ENCODE peak calls at places on chromosome 3, in four cellular contexts. One of them, this sample, is unnamed.

GRCh38 chr3:144129536-144130214 is 158.1 kb downstream of the DIPK2A start:
- DNase-seq in tibial nerve: no peak
- DNase-seq in dorsolateral prefrontal cortex: no peak
- DNase-seq in NB4: no peak
- DNase-seq in this sample: no peak

GRCh38 chr3:117910820-117911524 is 1123.7 kb downstream of the IGSF11 start:
- DNase-seq in tibial nerve: no peak
- DNase-seq in dorsolateral prefrontal cortex: no peak
- DNase-seq in NB4: no peak
- DNase-seq in this sample: no peak

GRCh38 chr3:194118920-194119319 is 17.0 kb upstream of the HES1 start:
- DNase-seq in tibial nerve: no peak
- DNase-seq in dorsolateral prefrontal cortex: no peak
- DNase-seq in NB4: no peak
- DNase-seq in this sample: no peak

GRCh38 chr3:159170436-159171003 is 368.7 kb downstream of the MFSD1 start:
- DNase-seq in tibial nerve: no peak
- DNase-seq in dorsolateral prefrontal cortex: no peak
- DNase-seq in NB4: no peak
- DNase-seq in this sample: peak

GRCh38 chr3:73432021-73432722 is 192.6 kb downstream of the PDZRN3 start:
- DNase-seq in tibial nerve: no peak
- DNase-seq in dorsolateral prefrontal cortex: no peak
- DNase-seq in NB4: peak
- DNase-seq in this sample: peak

GRCh38 chr3:3296858-3297430 is 117.5 kb upstream of the CRBN start:
- DNase-seq in tibial nerve: no peak
- DNase-seq in dorsolateral prefrontal cortex: no peak
- DNase-seq in NB4: no peak
- DNase-seq in this sample: no peak

GRCh38 chr3:184158394-184158793 is 3.2 kb downstream of the DVL3 start:
- DNase-seq in tibial nerve: no peak
- DNase-seq in dorsolateral prefrontal cortex: no peak
- DNase-seq in NB4: no peak
- DNase-seq in this sample: no peak

GRCh38 chr3:34285465-34286188 is 487.2 kb downstream of the PDCD6IP start:
- DNase-seq in tibial nerve: no peak
- DNase-seq in dorsolateral prefrontal cortex: no peak
- DNase-seq in NB4: no peak
- DNase-seq in this sample: no peak

GRCh38 chr3:125684199-125684598 is 88.9 kb upstream of the OSBPL11 start:
- DNase-seq in tibial nerve: no peak
- DNase-seq in dorsolateral prefrontal cortex: no peak
- DNase-seq in NB4: peak
- DNase-seq in this sample: no peak

GRCh38 chr3:187913617-187914033 is 168.4 kb upstream of the BCL6 start:
- DNase-seq in tibial nerve: no peak
- DNase-seq in dorsolateral prefrontal cortex: no peak
- DNase-seq in NB4: no peak
- DNase-seq in this sample: peak

GRCh38 chr3:132443421-132443820 is 26.1 kb downstream of the DNAJC13 start:
- DNase-seq in tibial nerve: no peak
- DNase-seq in dorsolateral prefrontal cortex: no peak
- DNase-seq in NB4: no peak
- DNase-seq in this sample: no peak

GRCh38 chr3:28138047-28138446 is 103.4 kb upstream of the CMC1 start:
- DNase-seq in tibial nerve: no peak
- DNase-seq in dorsolateral prefrontal cortex: no peak
- DNase-seq in NB4: no peak
- DNase-seq in this sample: no peak

GRCh38 chr3:57852896-57853295 is 96.8 kb downstream of the SLMAP start:
- DNase-seq in tibial nerve: no peak
- DNase-seq in dorsolateral prefrontal cortex: no peak
- DNase-seq in NB4: peak
- DNase-seq in this sample: peak

GRCh38 chr3:196569003-196569516 is 600 bp downstream of the FBXO45 start:
- DNase-seq in tibial nerve: no peak
- DNase-seq in dorsolateral prefrontal cortex: no peak
- DNase-seq in NB4: peak
- DNase-seq in this sample: no peak

GRCh38 chr3:46670000-46670890 is 23.2 kb downstream of the ALS2CL start:
- DNase-seq in tibial nerve: no peak
- DNase-seq in dorsolateral prefrontal cortex: peak
- DNase-seq in NB4: no peak
- DNase-seq in this sample: no peak

GRCh38 chr3:189393598-189393997 is 221.8 kb downstream of the TPRG1 start:
- DNase-seq in tibial nerve: no peak
- DNase-seq in dorsolateral prefrontal cortex: no peak
- DNase-seq in NB4: peak
- DNase-seq in this sample: no peak

GRCh38 chr3:113166719-113167492 is 44.5 kb upstream of the BOC start:
- DNase-seq in tibial nerve: peak
- DNase-seq in dorsolateral prefrontal cortex: no peak
- DNase-seq in NB4: no peak
- DNase-seq in this sample: no peak

GRCh38 chr3:65972765-65973164 is 66.0 kb downstream of the MAGI1 start:
- DNase-seq in tibial nerve: no peak
- DNase-seq in dorsolateral prefrontal cortex: no peak
- DNase-seq in NB4: no peak
- DNase-seq in this sample: no peak

GRCh38 chr3:42424911-42425310 is 14.5 kb upstream of the LYZL4 start:
- DNase-seq in tibial nerve: no peak
- DNase-seq in dorsolateral prefrontal cortex: no peak
- DNase-seq in NB4: no peak
- DNase-seq in this sample: no peak

GRCh38 chr3:197527569-197527968 is 28.2 kb downstream of the BDH1 start:
- DNase-seq in tibial nerve: no peak
- DNase-seq in dorsolateral prefrontal cortex: no peak
- DNase-seq in NB4: no peak
- DNase-seq in this sample: no peak

GRCh38 chr3:57863380-57863779 is 107.3 kb downstream of the SLMAP start:
- DNase-seq in tibial nerve: no peak
- DNase-seq in dorsolateral prefrontal cortex: no peak
- DNase-seq in NB4: no peak
- DNase-seq in this sample: no peak

GRCh38 chr3:82261637-82262036 is 500.2 kb upstream of the GBE1 start:
- DNase-seq in tibial nerve: no peak
- DNase-seq in dorsolateral prefrontal cortex: no peak
- DNase-seq in NB4: no peak
- DNase-seq in this sample: no peak

GRCh38 chr3:55201729-55202128 is 273.9 kb upstream of the LRTM1 start:
- DNase-seq in tibial nerve: no peak
- DNase-seq in dorsolateral prefrontal cortex: no peak
- DNase-seq in NB4: no peak
- DNase-seq in this sample: no peak

GRCh38 chr3:139101396-139101795 is 56.7 kb upstream of the PRR23C start:
- DNase-seq in tibial nerve: no peak
- DNase-seq in dorsolateral prefrontal cortex: no peak
- DNase-seq in NB4: peak
- DNase-seq in this sample: no peak

GRCh38 chr3:36124118-36124796 is 256.0 kb upstream of the STAC start:
- DNase-seq in tibial nerve: no peak
- DNase-seq in dorsolateral prefrontal cortex: no peak
- DNase-seq in NB4: peak
- DNase-seq in this sample: peak

GRCh38 chr3:141754032-141754431 is 9.2 kb upstream of the GRK7 start:
- DNase-seq in tibial nerve: no peak
- DNase-seq in dorsolateral prefrontal cortex: no peak
- DNase-seq in NB4: no peak
- DNase-seq in this sample: no peak

GRCh38 chr3:64384561-64384960 is 159.3 kb upstream of the PRICKLE2 start:
- DNase-seq in tibial nerve: no peak
- DNase-seq in dorsolateral prefrontal cortex: no peak
- DNase-seq in NB4: no peak
- DNase-seq in this sample: no peak

GRCh38 chr3:127678315-127678599 is 5.5 kb downstream of the ABTB1 start:
- DNase-seq in tibial nerve: no peak
- DNase-seq in dorsolateral prefrontal cortex: no peak
- DNase-seq in NB4: no peak
- DNase-seq in this sample: no peak
- H3K4me3 ChIP-seq in tibial nerve: no peak
- H3K4me3 ChIP-seq in dorsolateral prefrontal cortex: no peak
- H3K4me3 ChIP-seq in NB4: no peak
- H3K4me3 ChIP-seq in this sample: no peak

GRCh38 chr3:149657458-149657795 is 398 bp downstream of the WWTR1 start:
- DNase-seq in tibial nerve: peak
- DNase-seq in dorsolateral prefrontal cortex: no peak
- DNase-seq in NB4: peak
- DNase-seq in this sample: no peak
- TF ChIP-seq CTCF in tibial nerve: no peak
- TF ChIP-seq CTCF in dorsolateral prefrontal cortex: no peak
- TF ChIP-seq CTCF in NB4: no peak
- TF ChIP-seq CTCF in this sample: no peak

GRCh38 chr3:70855139-70855538 is 542.7 kb upstream of the MDFIC2 start:
- DNase-seq in tibial nerve: no peak
- DNase-seq in dorsolateral prefrontal cortex: no peak
- DNase-seq in NB4: no peak
- DNase-seq in this sample: no peak

GRCh38 chr3:70856414-70857162 is 544.1 kb upstream of the MDFIC2 start:
- DNase-seq in tibial nerve: no peak
- DNase-seq in dorsolateral prefrontal cortex: no peak
- DNase-seq in NB4: no peak
- DNase-seq in this sample: peak

GRCh38 chr3:70854108-70854507 is 541.7 kb upstream of the MDFIC2 start:
- DNase-seq in tibial nerve: no peak
- DNase-seq in dorsolateral prefrontal cortex: no peak
- DNase-seq in NB4: no peak
- DNase-seq in this sample: no peak

GRCh38 chr3:70861234-70861633 is 548.8 kb upstream of the MDFIC2 start:
- DNase-seq in tibial nerve: no peak
- DNase-seq in dorsolateral prefrontal cortex: no peak
- DNase-seq in NB4: no peak
- DNase-seq in this sample: no peak

DNA sequence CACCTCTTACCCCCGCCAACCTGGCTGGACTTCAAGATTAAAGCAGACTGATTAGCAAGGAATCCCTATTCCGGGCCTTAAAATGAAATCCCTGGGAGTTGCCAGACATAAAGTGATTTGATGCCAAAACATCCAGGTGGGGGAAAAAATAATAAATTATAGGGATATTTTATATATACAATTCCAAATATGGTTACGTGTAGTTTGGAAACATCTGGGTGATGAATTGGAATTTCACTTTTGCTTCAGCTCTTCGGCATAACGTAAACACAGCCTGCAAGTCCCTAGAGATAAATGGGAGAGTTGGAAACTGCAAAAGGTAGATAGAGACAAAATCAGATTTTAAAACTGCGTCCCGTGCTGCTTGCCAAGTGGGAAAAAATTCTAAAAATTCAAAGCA is 545.5 kb upstream of the MDFIC2 start:
- DNase-seq in tibial nerve: no peak
- DNase-seq in dorsolateral prefrontal cortex: no peak
- DNase-seq in NB4: no peak
- DNase-seq in this sample: no peak
- H3K4me3 ChIP-seq in tibial nerve: no peak
- H3K4me3 ChIP-seq in dorsolateral prefrontal cortex: no peak
- H3K4me3 ChIP-seq in NB4: no peak
- H3K4me3 ChIP-seq in this sample: no peak

DNA sequence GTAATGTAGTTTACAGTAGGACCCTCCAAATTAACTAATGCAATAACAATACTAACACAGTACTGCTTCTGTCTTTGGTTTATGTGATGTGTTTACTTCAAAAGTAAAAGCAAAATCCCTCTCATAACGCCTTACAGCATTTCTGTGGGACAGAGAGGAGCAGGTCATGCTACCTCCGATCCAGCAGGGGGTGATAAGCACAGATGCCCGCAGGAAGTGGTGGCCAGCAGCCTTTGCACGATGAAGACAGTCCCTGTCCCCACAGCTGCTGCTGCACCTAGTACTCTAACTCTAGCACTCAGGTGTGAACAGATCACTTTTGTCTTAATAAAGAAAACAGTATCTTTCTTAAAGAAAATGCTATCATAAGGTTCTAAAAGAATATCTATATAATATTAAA is 38.3 kb downstream of the ANO10 start:
- DNase-seq in tibial nerve: no peak
- DNase-seq in dorsolateral prefrontal cortex: no peak
- DNase-seq in NB4: peak
- DNase-seq in this sample: no peak
- TF ChIP-seq CTCF in tibial nerve: no peak
- TF ChIP-seq CTCF in dorsolateral prefrontal cortex: no peak
- TF ChIP-seq CTCF in NB4: peak
- TF ChIP-seq CTCF in this sample: no peak

GRCh38 chr3:116444819-116445290 is 432 bp downstream of the LSAMP start:
- DNase-seq in tibial nerve: no peak
- DNase-seq in dorsolateral prefrontal cortex: peak
- DNase-seq in NB4: no peak
- DNase-seq in this sample: no peak

GRCh38 chr3:116442331-116443021 is 2.8 kb downstream of the LSAMP start:
- DNase-seq in tibial nerve: no peak
- DNase-seq in dorsolateral prefrontal cortex: no peak
- DNase-seq in NB4: no peak
- DNase-seq in this sample: no peak

GRCh38 chr3:116444099-116444700 is 1.1 kb downstream of the LSAMP start:
- DNase-seq in tibial nerve: no peak
- DNase-seq in dorsolateral prefrontal cortex: no peak
- DNase-seq in NB4: no peak
- DNase-seq in this sample: no peak

GRCh38 chr3:116441652-116442051 is 3.6 kb downstream of the LSAMP start:
- DNase-seq in tibial nerve: no peak
- DNase-seq in dorsolateral prefrontal cortex: no peak
- DNase-seq in NB4: no peak
- DNase-seq in this sample: no peak

GRCh38 chr3:116443096-116443793 is 2.0 kb downstream of the LSAMP start:
- DNase-seq in tibial nerve: no peak
- DNase-seq in dorsolateral prefrontal cortex: no peak
- DNase-seq in NB4: no peak
- DNase-seq in this sample: no peak
- H3K4me3 ChIP-seq in tibial nerve: no peak
- H3K4me3 ChIP-seq in dorsolateral prefrontal cortex: peak
- H3K4me3 ChIP-seq in NB4: no peak
- H3K4me3 ChIP-seq in this sample: peak

This sample was measured in astrocyte of the cerebellum.